ENCODE peak calls at places on chromosomes 4 and X, in seven cellular contexts. E, T, Q, B, Z, N and P are unnamed samples.

GRCh38 chrX:38919202-38919601 is 117.9 kb downstream of the MID1IP1 start:
- DNase-seq in E (no peak), T (no peak), Q (no peak), B (no peak), Z (no peak), N (no peak), P (no peak)

GRCh38 chr4:53361451-53361850 is 4.4 kb downstream of the SCFD2 start:
- DNase-seq in E (no peak), T (no peak), Q (no peak), B (peak), Z (no peak), N (no peak), P (no peak)

GRCh38 chrX:41952102-41952501 is 28.7 kb upstream of the CASK start:
- DNase-seq in E (no peak), T (no peak), Q (no peak), B (no peak), Z (no peak), N (no peak), P (no peak)

GRCh38 chr4:125434136-125434535 is 119.4 kb downstream of the FAT4 start:
- DNase-seq in E (no peak), T (no peak), Q (no peak), B (peak), Z (peak), N (no peak), P (no peak)

GRCh38 chr4:12123709-12124108 is 695.0 kb upstream of the HS3ST1 start:
- DNase-seq in E (no peak), T (no peak), Q (no peak), B (no peak), Z (no peak), N (no peak), P (peak)

GRCh38 chr4:38570647-38571326 is 93.2 kb upstream of the KLF3 start:
- DNase-seq in E (no peak), T (no peak), Q (no peak), B (no peak), Z (no peak), N (no peak), P (no peak)

GRCh38 chr4:152045781-152046571 is 285.2 kb upstream of the GATB start:
- DNase-seq in E (no peak), T (peak), Q (peak), B (no peak), Z (no peak), N (peak), P (no peak)

GRCh38 chrX:44306336-44306735 is 37.1 kb downstream of the EFHC2 start:
- DNase-seq in E (no peak), T (no peak), Q (no peak), B (peak), Z (peak), N (no peak), P (no peak)

GRCh38 chr4:26860922-26861433 is 337 bp downstream of the STIM2 start:
- DNase-seq in E (peak), T (peak), Q (peak), B (peak), Z (peak), N (peak), P (no peak)

GRCh38 chrX:105190252-105190853 is 30.1 kb downstream of the TEX13A start:
- DNase-seq in E (no peak), T (peak), Q (peak), B (peak), Z (peak), N (no peak), P (no peak)

GRCh38 chr4:76729991-76730390 is 168.0 kb downstream of the SOWAHB start:
- DNase-seq in E (no peak), T (no peak), Q (no peak), B (peak), Z (no peak), N (no peak), P (no peak)

GRCh38 chr4:23856630-23857029 is 33.2 kb downstream of the PPARGC1A start:
- DNase-seq in E (no peak), T (no peak), Q (no peak), B (no peak), Z (no peak), N (no peak), P (no peak)

GRCh38 chr4:52259978-52260377 is 208.9 kb downstream of the SPATA18 start:
- DNase-seq in E (no peak), T (no peak), Q (no peak), B (no peak), Z (no peak), N (no peak), P (no peak)

GRCh38 chr4:71449040-71449439 is 110.2 kb downstream of the SLC4A4 start:
- DNase-seq in E (no peak), T (no peak), Q (no peak), B (no peak), Z (no peak), N (no peak), P (no peak)
- TF ChIP-seq CTCF in E (no peak), T (no peak), Q (no peak), B (no peak), Z (no peak), N (no peak), P (no peak)

GRCh38 chr4:118682928-118683327 is 2.3 kb upstream of the METTL14 start:
- DNase-seq in E (no peak), T (no peak), Q (peak), B (peak), Z (peak), N (no peak), P (no peak)
- TF ChIP-seq CTCF in E (peak), T (peak), Q (peak), B (peak), Z (peak), N (peak), P (peak)

DNA sequence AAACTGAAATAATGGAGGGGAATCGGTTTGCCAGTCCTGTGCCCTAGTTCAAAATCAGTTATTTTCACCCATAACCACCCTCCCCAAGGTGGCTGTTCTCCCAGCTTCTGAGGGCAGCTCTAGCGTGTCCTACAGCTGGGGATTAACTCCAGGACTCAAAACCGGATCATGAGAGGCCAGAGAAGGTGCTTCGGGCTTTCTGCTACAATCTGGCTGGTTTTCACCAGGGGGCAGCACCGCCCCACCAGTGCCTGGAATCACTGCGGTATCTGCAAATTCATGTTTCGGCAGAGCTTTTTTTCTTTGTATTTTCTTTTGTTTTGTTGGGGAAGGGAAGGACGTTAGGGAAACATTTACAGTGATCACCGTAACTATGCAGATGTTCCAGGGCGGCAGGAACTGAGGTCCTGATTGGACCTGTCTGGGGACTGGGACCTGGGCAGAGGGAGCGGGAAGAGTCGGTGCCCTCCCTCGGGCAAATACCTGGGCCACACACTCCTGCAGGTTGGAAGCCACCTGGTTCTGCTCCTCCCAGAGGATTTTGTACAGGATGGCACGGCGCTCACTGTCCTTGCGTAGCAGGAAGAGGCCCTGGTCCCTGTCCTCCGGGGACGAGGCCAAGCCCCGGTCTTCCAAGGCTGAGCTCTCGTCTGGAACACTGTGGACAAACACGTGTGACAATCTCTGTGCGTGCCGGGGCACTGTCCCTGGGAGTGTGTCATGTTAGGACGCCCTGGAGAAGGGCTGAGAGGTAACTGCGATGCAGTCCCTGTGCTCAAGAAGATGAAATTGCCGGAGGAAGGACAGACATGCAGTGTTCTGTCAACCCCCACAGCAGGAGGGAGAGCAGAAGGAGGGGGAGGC is 28.7 kb downstream of the PDHA1 start:
- DNase-seq in E (peak), T (peak), Q (peak), B (peak), Z (peak), N (peak), P (peak)
- TF ChIP-seq CTCF in E (peak), T (peak), Q (peak), B (peak), Z (peak), N (peak), P (peak)

GRCh38 chr4:20354120-20354519 is 102.4 kb downstream of the SLIT2 start:
- DNase-seq in E (no peak), T (no peak), Q (peak), B (no peak), Z (no peak), N (no peak), P (no peak)
- TF ChIP-seq CTCF in E (no peak), T (no peak), Q (no peak), B (no peak), Z (no peak), N (no peak), P (no peak)

GRCh38 chr4:80035336-80035735 is 37.7 kb downstream of the ANTXR2 start:
- DNase-seq in E (no peak), T (peak), Q (peak), B (no peak), Z (no peak), N (no peak), P (no peak)
- TF ChIP-seq CTCF in E (no peak), T (no peak), Q (no peak), B (no peak), Z (no peak), N (no peak), P (no peak)

GRCh38 chrX:24515447-24515846 is 50.4 kb downstream of the PDK3 start:
- DNase-seq in E (no peak), T (no peak), Q (peak), B (peak), Z (peak), N (no peak), P (no peak)
- TF ChIP-seq CTCF in E (no peak), T (no peak), Q (peak), B (no peak), Z (no peak), N (no peak), P (no peak)

DNA sequence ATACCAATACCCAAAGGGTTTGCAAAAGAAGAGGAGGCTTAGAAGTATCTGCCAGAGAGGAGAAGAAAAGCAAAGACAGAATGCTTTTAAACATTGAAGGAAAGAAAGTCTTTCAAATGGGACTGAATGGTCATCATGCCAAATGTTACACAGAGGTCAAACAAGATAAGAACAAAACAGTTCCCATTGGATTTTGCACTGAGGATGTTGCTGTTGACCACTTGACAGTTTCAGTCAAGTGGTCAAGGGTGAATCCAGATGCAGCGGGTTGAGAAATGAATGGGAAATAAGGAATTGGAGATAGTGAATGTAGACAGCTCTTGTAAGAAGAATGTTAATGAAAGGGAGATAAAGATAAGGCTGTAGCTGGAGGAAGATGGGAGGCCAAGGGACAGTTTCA is 64.8 kb upstream of the FGG start:
- DNase-seq in E (no peak), T (no peak), Q (peak), B (no peak), Z (no peak), N (no peak), P (no peak)
- TF ChIP-seq CTCF in E (no peak), T (no peak), Q (no peak), B (no peak), Z (no peak), N (no peak), P (no peak)